ENCODE peak calls at places on chromosome 7, in four cellular contexts. One of them, this sample, is unnamed.

GRCh38 chr7:104328308-104328969 is at the start of gene LHFPL3:
- DNase-seq in AG08395: no peak
- DNase-seq in Right ventricle myocardium inferior: no peak
- DNase-seq in activated CD8-positive, alpha-beta memory T cell treated with anti-CD3 and anti-CD28 coated beads, Interleukin-2, amount 50 U/mL, for 4 hours: no peak
- DNase-seq in this sample: no peak

GRCh38 chr7:148503900-148504487 is 86.6 kb upstream of the C7orf33 start:
- DNase-seq in AG08395: peak; percentile 36
- DNase-seq in Right ventricle myocardium inferior: no peak
- DNase-seq in activated CD8-positive, alpha-beta memory T cell treated with anti-CD3 and anti-CD28 coated beads, Interleukin-2, amount 50 U/mL, for 4 hours: no peak
- DNase-seq in this sample: no peak

GRCh38 chr7:25926009-25926408 is 226.0 kb upstream of the NFE2L3 start:
- DNase-seq in AG08395: no peak
- DNase-seq in Right ventricle myocardium inferior: peak; percentile 61
- DNase-seq in activated CD8-positive, alpha-beta memory T cell treated with anti-CD3 and anti-CD28 coated beads, Interleukin-2, amount 50 U/mL, for 4 hours: no peak
- DNase-seq in this sample: peak; percentile 50

GRCh38 chr7:157885140-157885539 is 548.3 kb downstream of the DNAJB6 start:
- DNase-seq in AG08395: no peak
- DNase-seq in Right ventricle myocardium inferior: no peak
- DNase-seq in activated CD8-positive, alpha-beta memory T cell treated with anti-CD3 and anti-CD28 coated beads, Interleukin-2, amount 50 U/mL, for 4 hours: no peak
- DNase-seq in this sample: peak; percentile 51

GRCh38 chr7:50681451-50682045 is 101.1 kb downstream of the GRB10 start:
- DNase-seq in AG08395: no peak
- DNase-seq in Right ventricle myocardium inferior: no peak
- DNase-seq in activated CD8-positive, alpha-beta memory T cell treated with anti-CD3 and anti-CD28 coated beads, Interleukin-2, amount 50 U/mL, for 4 hours: no peak
- DNase-seq in this sample: no peak

GRCh38 chr7:122743211-122743610 is 40.5 kb upstream of the RNF148 start:
- DNase-seq in AG08395: no peak
- DNase-seq in Right ventricle myocardium inferior: no peak
- DNase-seq in activated CD8-positive, alpha-beta memory T cell treated with anti-CD3 and anti-CD28 coated beads, Interleukin-2, amount 50 U/mL, for 4 hours: no peak
- DNase-seq in this sample: no peak

GRCh38 chr7:137462074-137462715 is 118.7 kb upstream of the PTN start:
- DNase-seq in AG08395: peak; percentile 39
- DNase-seq in Right ventricle myocardium inferior: no peak
- DNase-seq in activated CD8-positive, alpha-beta memory T cell treated with anti-CD3 and anti-CD28 coated beads, Interleukin-2, amount 50 U/mL, for 4 hours: no peak
- DNase-seq in this sample: no peak

GRCh38 chr7:128017880-128018845 is 13.1 kb downstream of the LRRC4 start:
- DNase-seq in AG08395: no peak
- DNase-seq in Right ventricle myocardium inferior: no peak
- DNase-seq in activated CD8-positive, alpha-beta memory T cell treated with anti-CD3 and anti-CD28 coated beads, Interleukin-2, amount 50 U/mL, for 4 hours: no peak
- DNase-seq in this sample: peak; percentile 77

GRCh38 chr7:26188291-26188999 is 12.1 kb downstream of the HNRNPA2B1 start:
- DNase-seq in AG08395: no peak
- DNase-seq in Right ventricle myocardium inferior: no peak
- DNase-seq in activated CD8-positive, alpha-beta memory T cell treated with anti-CD3 and anti-CD28 coated beads, Interleukin-2, amount 50 U/mL, for 4 hours: no peak
- DNase-seq in this sample: no peak

GRCh38 chr7:105648561-105649401 is 67.5 kb upstream of the EFCAB10 start:
- DNase-seq in AG08395: no peak
- DNase-seq in Right ventricle myocardium inferior: no peak
- DNase-seq in activated CD8-positive, alpha-beta memory T cell treated with anti-CD3 and anti-CD28 coated beads, Interleukin-2, amount 50 U/mL, for 4 hours: no peak
- DNase-seq in this sample: no peak

GRCh38 chr7:28980504-28981281 is 22.6 kb upstream of the TRIL start:
- DNase-seq in AG08395: no peak
- DNase-seq in Right ventricle myocardium inferior: no peak
- DNase-seq in activated CD8-positive, alpha-beta memory T cell treated with anti-CD3 and anti-CD28 coated beads, Interleukin-2, amount 50 U/mL, for 4 hours: no peak
- DNase-seq in this sample: no peak

GRCh38 chr7:22364023-22364422 is 7.1 kb upstream of the RAPGEF5 start:
- DNase-seq in AG08395: no peak
- DNase-seq in Right ventricle myocardium inferior: no peak
- DNase-seq in activated CD8-positive, alpha-beta memory T cell treated with anti-CD3 and anti-CD28 coated beads, Interleukin-2, amount 50 U/mL, for 4 hours: no peak
- DNase-seq in this sample: no peak